ENCODE peak calls at places on chromosomes 4 and X, in nine cellular contexts. A is left lung; W is naive thymus-derived CD4-positive, alpha-beta T cell; N is HT1080; H is NCI-H1436; E is choroid plexus epithelial cell; J is activated B cell treated with CpG ODN at 0.5 μM for 24 hours; B is cardiac muscle cell; X is activated T-cell treated with anti-CD3 and anti-CD28 coated beads for 1 hour. V is an unnamed sample.

GRCh38 chr4:24969486-24969885 is 56.6 kb upstream of the CCDC149 start:
- DNase-seq in W (no peak), A (no peak), H (no peak), N (no peak), B (no peak), J (no peak), E (no peak), X (no peak), V (no peak)

GRCh38 chrX:23849241-23849640 is 58.5 kb downstream of the APOO start:
- DNase-seq in B (no peak), X (no peak), N (no peak), E (no peak), A (no peak), H (no peak), W (no peak), J (no peak), V (no peak)

GRCh38 chrX:51148848-51149247 is 183.8 kb upstream of the NUDT10 start:
- DNase-seq in B (peak; percentile 34), N (no peak), X (no peak), E (no peak), H (no peak), W (no peak), J (no peak), A (no peak), V (no peak)

GRCh38 chr4:150229538-150229937 is 151.3 kb downstream of the DCLK2 start:
- DNase-seq in H (no peak), J (no peak), W (no peak), B (no peak), X (no peak), E (peak; percentile 71), N (peak; percentile 69), A (no peak), V (peak; percentile 90)

GRCh38 chr4:38664704-38665401 is 854 bp downstream of the KLF3 start:
- DNase-seq in J (no peak), B (peak; percentile 71), H (peak; percentile 55), X (peak; percentile 35), E (peak; percentile 54), A (peak; percentile 78), N (peak; percentile 50), W (peak; percentile 36), V (peak; percentile 69)

GRCh38 chrX:128439159-128439558 is 387.0 kb upstream of the ACTRT1 start:
- DNase-seq in E (no peak), H (no peak), W (no peak), X (no peak), B (no peak), N (no peak), A (no peak), J (no peak), V (no peak)

GRCh38 chrX:111088628-111089027 is 7.4 kb upstream of the PAK3 start:
- DNase-seq in B (peak; percentile 28), W (no peak), A (no peak), J (no peak), E (no peak), X (no peak), H (no peak), N (no peak), V (no peak)

GRCh38 chr4:160127211-160127610 is 1024.3 kb downstream of the RAPGEF2 start:
- DNase-seq in A (no peak), W (no peak), J (no peak), B (no peak), H (no peak), N (no peak), E (no peak), X (no peak), V (no peak)

GRCh38 chr4:139552908-139553307 is 3.1 kb downstream of the SETD7 start:
- DNase-seq in N (no peak), H (no peak), J (no peak), W (no peak), X (no peak), A (no peak), B (no peak), E (no peak), V (no peak)

GRCh38 chr4:2662598-2662997 is 93.5 kb downstream of the TNIP2 start:
- DNase-seq in H (no peak), N (peak; percentile 56), X (no peak), W (no peak), A (no peak), B (no peak), J (no peak), E (peak; percentile 91), V (peak; percentile 90)

GRCh38 chr4:10753326-10753725 is 68.8 kb upstream of the CLNK start:
- DNase-seq in A (no peak), J (no peak), X (no peak), E (peak; percentile 45), H (no peak), N (no peak), B (no peak), W (no peak), V (no peak)

GRCh38 chr4:19729873-19730735 is 521.6 kb upstream of the SLIT2 start:
- DNase-seq in H (no peak), N (peak; percentile 96), X (no peak), A (no peak), B (no peak), E (peak; percentile 59), W (no peak), J (no peak), V (peak; percentile 61)

GRCh38 chr4:155522201-155522600 is 144.4 kb upstream of the GUCY1A1 start:
- DNase-seq in W (no peak), H (no peak), B (no peak), N (no peak), A (no peak), E (peak; percentile 8), J (no peak), X (no peak), V (peak; percentile 19)

GRCh38 chrX:9310596-9310995 is 154.3 kb upstream of the TBL1X start:
- DNase-seq in J (no peak), A (no peak), W (no peak), X (no peak), N (peak; percentile 17), B (no peak), H (no peak), E (no peak), V (peak; percentile 79)

GRCh38 chr4:188986271-188986689 is 847.0 kb downstream of the TRIML1 start:
- DNase-seq in N (peak; percentile 91), H (no peak), A (no peak), J (no peak), W (no peak), X (no peak), B (no peak), E (peak; percentile 73), V (peak; percentile 55)

GRCh38 chrX:55135171-55135570 is 46.4 kb downstream of the PAGE2 start:
- DNase-seq in J (peak; percentile 10), B (peak; percentile 42), A (no peak), H (peak; percentile 1), X (peak; percentile 4), E (peak; percentile 68), W (peak; percentile 11), N (peak; percentile 3), V (peak; percentile 42)

GRCh38 chr4:183264614-183265013 is 55.5 kb downstream of the CLDN22 start:
- DNase-seq in W (no peak), N (no peak), E (no peak), B (no peak), X (no peak), H (no peak), J (no peak), A (no peak), V (peak; percentile 52)

GRCh38 chr4:157246959-157247358 is 26.4 kb downstream of the GRIA2 start:
- DNase-seq in W (no peak), A (no peak), J (no peak), X (no peak), H (no peak), B (no peak), E (no peak), N (no peak), V (no peak)

GRCh38 chrX:119690921-119691716 is 1.8 kb downstream of the SEPTIN6 start:
- DNase-seq in W (peak; percentile 77), B (no peak), J (no peak), E (no peak), H (peak; percentile 53), X (peak; percentile 37), A (no peak), N (no peak), V (peak; percentile 67)

GRCh38 chr4:123667496-123667895 is 270.9 kb downstream of the SPRY1 start:
- DNase-seq in N (peak; percentile 65), X (no peak), J (no peak), B (no peak), E (no peak), W (no peak), A (no peak), H (no peak), V (peak; percentile 76)

GRCh38 chr4:133147922-133148689 is 988 bp upstream of the PCDH10 start:
- DNase-seq in E (peak; percentile 61), H (no peak), B (peak; percentile 68), A (no peak), J (no peak), X (no peak), N (no peak), W (no peak), V (peak; percentile 68)

GRCh38 chrX:118116308-118117068 is at the start of gene KLHL13:
- DNase-seq in N (peak; percentile 3), A (no peak), B (peak; percentile 64), W (no peak), X (peak; percentile 0), E (peak; percentile 4), J (no peak), H (peak; percentile 62), V (peak; percentile 15)

GRCh38 chr4:32824321-32824720 is 2104.2 kb downstream of the PCDH7 start:
- DNase-seq in B (no peak), W (no peak), A (no peak), N (peak; percentile 31), J (no peak), H (no peak), X (no peak), E (peak; percentile 76), V (peak; percentile 20)

GRCh38 chr4:22897520-22898108 is 204.9 kb downstream of the GBA3 start:
- DNase-seq in A (no peak), H (no peak), X (peak; percentile 1), B (peak; percentile 55), W (no peak), J (no peak), E (peak; percentile 36), N (peak; percentile 14), V (peak; percentile 19)

GRCh38 chrX:105307762-105308161 is 87.3 kb upstream of the TEX13A start:
- DNase-seq in X (no peak), A (no peak), J (no peak), N (no peak), E (peak; percentile 29), B (no peak), W (no peak), H (no peak), V (peak; percentile 3)

GRCh38 chr4:87560802-87561201 is 31.6 kb upstream of the SPARCL1 start:
- DNase-seq in E (no peak), W (no peak), A (no peak), X (no peak), J (no peak), B (no peak), N (peak; percentile 32), H (no peak), V (no peak)

GRCh38 chr4:11805837-11806236 is 377.1 kb upstream of the HS3ST1 start:
- DNase-seq in B (peak; percentile 23), X (no peak), J (no peak), H (no peak), E (peak; percentile 40), W (no peak), N (peak; percentile 44), A (no peak), V (no peak)

GRCh38 chr4:62709618-62710252 is 1509.6 kb downstream of the ADGRL3 start:
- DNase-seq in B (peak; percentile 66), A (no peak), N (peak; percentile 65), E (peak; percentile 43), W (no peak), X (no peak), J (no peak), H (peak; percentile 10), V (peak; percentile 54)

GRCh38 chr4:185914583-185915199 is 102.7 kb upstream of the SORBS2 start:
- DNase-seq in A (no peak), B (no peak), H (no peak), J (no peak), X (no peak), N (peak; percentile 83), W (no peak), E (peak; percentile 98), V (peak; percentile 49)

GRCh38 chrX:333611-334311 is 15.2 kb upstream of the GTPBP6 start:
- DNase-seq in H (no peak), E (no peak), N (no peak), X (no peak), W (no peak), J (no peak), B (no peak), A (peak; percentile 19), V (no peak)

GRCh38 chr4:16225996-16226815 is at the start of gene TAPT1:
- DNase-seq in B (peak; percentile 89), J (peak; percentile 74), W (peak; percentile 60), N (no peak), H (no peak), X (peak; percentile 64), E (peak; percentile 60), A (peak; percentile 87), V (peak; percentile 67)

V was measured in ELR.